ENCODE peak calls at places on chromosomes 11 and 22, in nine cellular contexts. G, J, V, T, K, B, E, W and R are unnamed samples.
A peak's percentile ranks its signal among the peaks of the same experiment; 100 is the strongest.

GRCh38 chr22:41636467-41636866 is 15.4 kb downstream of the XRCC6 start:
- ATAC-seq in G (peak; percentile 57), J (no peak), V (no peak), T (peak; percentile 89), K (peak; percentile 84), B (no peak), E (no peak), W (no peak), R (no peak)

GRCh38 chr11:60280412-60280811 is at the start of gene MS4A4A:
- ATAC-seq in G (peak; percentile 53), J (no peak), V (no peak), T (no peak), K (peak; percentile 81), B (no peak), E (no peak), W (peak; percentile 77), R (no peak)

GRCh38 chr11:47241740-47242400 is 6.7 kb downstream of the ACP2 start:
- ATAC-seq in G (no peak), J (peak; percentile 64), V (peak; percentile 55), T (peak; percentile 28), K (no peak), B (no peak), E (peak; percentile 53), W (peak; percentile 19), R (peak; percentile 65)

GRCh38 chr11:134725939-134726639 is 314.0 kb upstream of the B3GAT1 start:
- ATAC-seq in G (no peak), J (no peak), V (no peak), T (peak; percentile 34), K (no peak), B (no peak), E (no peak), W (peak; percentile 78), R (no peak)

GRCh38 chr11:46832511-46833214 is 13.4 kb downstream of the CKAP5 start:
- ATAC-seq in G (no peak), J (no peak), V (no peak), T (no peak), K (no peak), B (no peak), E (no peak), W (no peak), R (no peak)

GRCh38 chr11:19978668-19979518 is 181.4 kb downstream of the DBX1 start:
- ATAC-seq in G (peak; percentile 48), J (peak; percentile 85), V (peak; percentile 38), T (peak; percentile 94), K (peak; percentile 47), B (no peak), E (peak; percentile 86), W (peak; percentile 84), R (peak; percentile 84)

GRCh38 chr11:126764221-126764620 is 236.3 kb downstream of the KIRREL3 start:
- ATAC-seq in G (no peak), J (no peak), V (no peak), T (no peak), K (no peak), B (no peak), E (no peak), W (peak; percentile 51), R (no peak)

GRCh38 chr11:8090756-8091155 is 9.7 kb downstream of the TUB start:
- ATAC-seq in G (no peak), J (no peak), V (no peak), T (no peak), K (no peak), B (no peak), E (no peak), W (no peak), R (no peak)